ENCODE peak calls at places on chromosome 2, in seven cellular contexts. X is activated naive CD4-positive, alpha-beta T cell treated with anti-CD3 and anti-CD28 coated beads for 36 hours; V is NCI-H1417; F is A549; S is GF-D8; T is stimulated activated CD4-positive, alpha-beta T cell treated with anti-CD3 and anti-CD28 coated beads, Interleukin-2, amount 100 ng/mL, for 48 hours; Q is AG08396. O is an unnamed sample.

GRCh38 chr2:208222351-208222750 is 32.5 kb downstream of the IDH1 start:
- DNase-seq in X (no peak), V (no peak), F (no peak), S (no peak), T (no peak), Q (peak; percentile 31), O (no peak)

GRCh38 chr2:117557626-117558025 is 256.9 kb upstream of the DDX18 start:
- DNase-seq in X (no peak), V (no peak), F (no peak), S (no peak), T (no peak), Q (no peak), O (no peak)

GRCh38 chr2:32591669-32592463 is 36.0 kb upstream of the TTC27 start:
- DNase-seq in X (peak; percentile 20), V (no peak), F (no peak), S (peak; percentile 85), T (no peak), Q (no peak), O (no peak)

GRCh38 chr2:24513672-24514071 is 22.6 kb downstream of the NCOA1 start:
- DNase-seq in X (no peak), V (no peak), F (no peak), S (no peak), T (no peak), Q (no peak), O (no peak)

GRCh38 chr2:55636831-55637230 is 19.4 kb upstream of the PPP4R3B start:
- DNase-seq in X (no peak), V (no peak), F (no peak), S (no peak), T (no peak), Q (no peak), O (no peak)

GRCh38 chr2:55133467-55134315 is 83.4 kb upstream of the RTN4 start:
- DNase-seq in X (peak; percentile 80), V (no peak), F (peak; percentile 57), S (no peak), T (peak; percentile 45), Q (peak; percentile 82), O (no peak)

GRCh38 chr2:106944220-106944619 is 58.3 kb upstream of the ST6GAL2 start:
- DNase-seq in X (no peak), V (no peak), F (no peak), S (no peak), T (no peak), Q (no peak), O (no peak)

GRCh38 chr2:55164534-55165104 is 67.5 kb downstream of the CLHC1 start:
- DNase-seq in X (no peak), V (no peak), F (no peak), S (no peak), T (no peak), Q (no peak), O (no peak)

GRCh38 chr2:60551241-60552095 is 2.0 kb downstream of the BCL11A start:
- DNase-seq in X (no peak), V (peak; percentile 56), F (peak; percentile 26), S (peak; percentile 33), T (no peak), Q (peak; percentile 30), O (no peak)

GRCh38 chr2:146666336-146666735 is 1178.5 kb upstream of the ACVR2A start:
- DNase-seq in X (no peak), V (no peak), F (peak; percentile 5), S (no peak), T (no peak), Q (no peak), O (no peak)

GRCh38 chr2:23135481-23136100 is 249.4 kb upstream of the KLHL29 start:
- DNase-seq in X (no peak), V (no peak), F (no peak), S (no peak), T (no peak), Q (no peak), O (no peak)

GRCh38 chr2:9821805-9822445 is 21.3 kb upstream of the TAF1B start:
- DNase-seq in X (no peak), V (peak; percentile 32), F (no peak), S (no peak), T (no peak), Q (no peak), O (no peak)

GRCh38 chr2:3823748-3824147 is 120.4 kb downstream of the DCDC2C start:
- DNase-seq in X (no peak), V (no peak), F (peak; percentile 8), S (no peak), T (no peak), Q (no peak), O (no peak)